ENCODE peak calls at places on chromosomes 13 and 19, in seven cellular contexts. R is fibroblast of lung, K is astrocyte, D is neural progenitor cell, A is GM23248, H is mesendoderm, V is Karpas-422. Y is an unnamed sample.

GRCh38 chr19:13057147-13057572 is 45.5 kb downstream of the LYL1 start:
- DNase-seq in R (no peak), K (no peak), D (peak; percentile 71), A (no peak), H (no peak), V (no peak), Y (no peak)

GRCh38 chr13:51681037-51681678 is 96.9 kb downstream of the WDFY2 start:
- DNase-seq in R (peak; percentile 89), K (peak; percentile 86), D (no peak), A (peak; percentile 89), H (no peak), V (peak; percentile 30), Y (no peak)

GRCh38 chr19:5397804-5398692 is 57.2 kb upstream of the ZNRF4 start:
- DNase-seq in R (no peak), K (no peak), D (peak; percentile 96), A (peak; percentile 55), H (peak; percentile 94), V (peak; percentile 66), Y (no peak)

GRCh38 chr13:99051768-99052455 is 74.0 kb upstream of the DOCK9 start:
- DNase-seq in R (no peak), K (no peak), D (no peak), A (no peak), H (no peak), V (no peak), Y (no peak)

GRCh38 chr13:28320884-28321574 is 173.9 kb downstream of the FLT1 start:
- DNase-seq in R (no peak), K (no peak), D (no peak), A (no peak), H (no peak), V (peak; percentile 21), Y (no peak)

GRCh38 chr13:51942189-51942588 is 69.1 kb downstream of the ATP7B start:
- DNase-seq in R (no peak), K (no peak), D (no peak), A (no peak), H (no peak), V (no peak), Y (no peak)

GRCh38 chr19:7450243-7451223 is 38.3 kb downstream of the PEX11G start:
- DNase-seq in R (peak; percentile 38), K (peak; percentile 47), D (peak; percentile 36), A (peak; percentile 10), H (peak; percentile 47), V (peak; percentile 86), Y (no peak)

GRCh38 chr13:109764474-109765292 is 21.7 kb downstream of the IRS2 start:
- DNase-seq in R (peak; percentile 47), K (peak; percentile 24), D (peak; percentile 24), A (peak; percentile 46), H (peak; percentile 25), V (no peak), Y (peak; percentile 74)

GRCh38 chr13:102710261-102710679 is 15.4 kb upstream of the METTL21C start:
- DNase-seq in R (peak; percentile 51), K (peak; percentile 46), D (no peak), A (peak; percentile 85), H (no peak), V (no peak), Y (peak; percentile 11)

GRCh38 chr19:48053856-48054255 is 10.0 kb upstream of the CABP5 start:
- DNase-seq in R (no peak), K (no peak), D (no peak), A (peak; percentile 3), H (no peak), V (no peak), Y (peak; percentile 43)

GRCh38 chr13:88704600-88705275 is 1033.6 kb downstream of the SLITRK5 start:
- DNase-seq in R (no peak), K (no peak), D (no peak), A (no peak), H (peak; percentile 42), V (peak; percentile 56), Y (no peak)

GRCh38 chr13:63351081-63351480 is 1935.4 kb upstream of the PCDH20 start:
- DNase-seq in R (no peak), K (no peak), D (no peak), A (no peak), H (no peak), V (no peak), Y (no peak)

GRCh38 chr13:109383683-109384082 is 402.7 kb downstream of the IRS2 start:
- DNase-seq in R (peak; percentile 90), K (peak; percentile 88), D (no peak), A (peak; percentile 74), H (peak; percentile 60), V (no peak), Y (no peak)

GRCh38 chr13:35826626-35827254 is 304.4 kb downstream of the DCLK1 start:
- DNase-seq in R (no peak), K (no peak), D (no peak), A (no peak), H (peak; percentile 17), V (peak; percentile 73), Y (no peak)

GRCh38 chr19:9793051-9793591 is 24.6 kb upstream of the ZNF846 start:
- DNase-seq in R (peak; percentile 58), K (peak; percentile 39), D (no peak), A (peak; percentile 76), H (peak; percentile 72), V (no peak), Y (peak; percentile 74)

GRCh38 chr13:23723463-23723862 is 153.3 kb downstream of the TNFRSF19 start:
- DNase-seq in R (peak; percentile 68), K (peak; percentile 61), D (no peak), A (peak; percentile 75), H (no peak), V (no peak), Y (peak; percentile 89)

GRCh38 chr19:5822181-5822844 is 17.2 kb downstream of the FUT6 start:
- DNase-seq in R (no peak), K (no peak), D (no peak), A (no peak), H (no peak), V (peak; percentile 56), Y (peak; percentile 51)

GRCh38 chr19:12847159-12848139 is 9.1 kb downstream of the MAST1 start:
- DNase-seq in R (peak; percentile 67), K (peak; percentile 48), D (peak; percentile 92), A (peak; percentile 87), H (peak; percentile 91), V (peak; percentile 93), Y (peak; percentile 99)

GRCh38 chr13:51148952-51149573 is 38.0 kb upstream of the C13orf42 start:
- DNase-seq in R (peak; percentile 58), K (peak; percentile 47), D (peak; percentile 82), A (peak; percentile 75), H (peak; percentile 97), V (peak; percentile 72), Y (no peak)

GRCh38 chr19:10283301-10283733 is 3.4 kb upstream of the ICAM4 start:
- DNase-seq in R (no peak), K (no peak), D (no peak), A (no peak), H (no peak), V (no peak), Y (peak; percentile 6)

GRCh38 chr19:34288381-34288780 is 34.0 kb downstream of the GARRE1 start:
- DNase-seq in R (no peak), K (no peak), D (no peak), A (no peak), H (no peak), V (no peak), Y (no peak)

DNA sequence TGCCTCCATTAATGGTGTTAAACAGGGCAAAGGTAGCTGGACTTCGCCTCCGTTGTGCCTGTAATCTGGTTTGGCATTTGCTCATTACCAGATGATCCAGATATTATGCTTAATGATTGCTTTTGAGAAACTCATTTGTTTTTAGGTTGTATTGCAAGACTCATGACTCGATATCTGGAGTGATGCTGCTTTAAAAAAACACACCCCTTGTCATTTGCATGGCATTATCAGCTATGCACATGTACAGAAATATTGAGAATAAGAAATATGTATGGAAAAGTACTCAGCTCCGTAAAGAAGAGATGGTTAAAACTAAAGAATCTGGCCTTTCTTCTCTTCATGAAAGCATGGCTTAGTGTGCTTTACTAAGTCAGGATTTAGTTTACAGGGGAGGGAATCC is 95.0 kb downstream of the ARHGEF7 start:
- DNase-seq in R (no peak), K (no peak), D (peak; percentile 41), A (no peak), H (no peak), V (no peak), Y (peak; percentile 85)
- H3K27ac ChIP-seq in R (peak overlapping the region; percentile 77), K (peak overlapping the region; percentile 88), D (peak overlapping the region; percentile 78), A (peak overlapping the region; percentile 73), H (no peak overlapping the region), V (peak overlapping the region; percentile 2), Y (peak overlapping the region; percentile 83)

DNA sequence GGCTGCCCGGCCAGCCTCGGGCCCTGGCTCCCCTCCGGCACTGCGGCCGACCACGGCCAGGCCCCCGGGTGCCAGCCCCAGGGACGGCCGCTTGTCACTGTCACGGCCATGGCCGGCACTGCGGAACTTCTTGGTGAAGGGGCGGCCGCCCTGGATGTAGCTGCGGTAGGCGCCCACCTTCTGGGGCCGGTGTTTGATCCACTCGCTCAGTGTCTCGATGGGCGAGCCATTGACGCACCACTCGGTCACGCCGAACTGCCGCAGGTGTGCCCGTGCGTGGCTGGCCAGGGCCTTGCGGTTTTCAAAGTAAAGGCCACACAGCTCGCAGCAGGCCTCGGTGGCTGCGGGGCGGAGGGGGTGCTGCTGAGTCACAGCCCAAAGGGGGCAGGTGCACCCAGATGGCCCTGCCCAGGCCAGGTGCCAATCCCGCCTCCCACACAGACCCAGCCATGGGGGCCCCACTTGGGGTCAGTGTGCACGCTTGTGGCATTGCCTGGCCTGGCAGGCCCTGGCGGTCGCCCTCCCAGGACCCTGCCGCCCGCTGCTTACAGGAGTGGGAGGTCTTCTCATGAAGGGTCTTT is 6.0 kb upstream of the AKAP8L start:
- DNase-seq in R (no peak), K (no peak), D (no peak), A (no peak), H (no peak), V (no peak), Y (peak; percentile 65)
- H3K36me3 ChIP-seq in R (peaks cover 31% of the 10 kb centered on the region), K (peaks cover 20% of the 10 kb centered on the region), D (peaks cover 5% of the 10 kb centered on the region), A (peaks cover 22% of the 10 kb centered on the region), H (peaks cover 16% of the 10 kb centered on the region), V (peaks cover 32% of the 10 kb centered on the region), Y (peaks cover 39% of the 10 kb centered on the region)

DNA sequence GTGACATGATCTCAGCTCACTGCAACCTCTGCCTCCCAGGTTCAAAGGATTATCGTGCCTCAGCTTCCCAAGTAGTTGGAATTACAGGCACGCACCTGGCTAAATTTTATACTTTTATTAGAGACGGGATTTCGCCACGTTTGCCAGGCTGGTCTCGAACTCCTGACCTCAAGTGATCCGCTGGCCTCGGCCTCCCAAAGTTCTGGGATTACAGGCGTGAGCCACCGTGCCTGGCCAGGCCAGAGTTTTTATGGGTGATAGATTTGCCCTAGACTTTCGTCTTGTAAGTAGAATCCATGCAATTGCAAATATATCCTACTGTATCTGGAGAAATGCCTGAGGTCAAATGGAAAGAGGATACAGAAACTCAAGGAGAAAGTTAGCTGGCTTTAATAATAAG is 819.9 kb upstream of the SLITRK1 start:
- DNase-seq in R (no peak), K (no peak), D (no peak), A (no peak), H (no peak), V (no peak), Y (no peak)
- H3K79me2 ChIP-seq in R (no peaks in the 10 kb centered on the region), K (no peaks in the 10 kb centered on the region), D (no peaks in the 10 kb centered on the region), A (no peaks in the 10 kb centered on the region), H (no peaks in the 10 kb centered on the region), V (no peaks in the 10 kb centered on the region), Y (no peaks in the 10 kb centered on the region)

DNA sequence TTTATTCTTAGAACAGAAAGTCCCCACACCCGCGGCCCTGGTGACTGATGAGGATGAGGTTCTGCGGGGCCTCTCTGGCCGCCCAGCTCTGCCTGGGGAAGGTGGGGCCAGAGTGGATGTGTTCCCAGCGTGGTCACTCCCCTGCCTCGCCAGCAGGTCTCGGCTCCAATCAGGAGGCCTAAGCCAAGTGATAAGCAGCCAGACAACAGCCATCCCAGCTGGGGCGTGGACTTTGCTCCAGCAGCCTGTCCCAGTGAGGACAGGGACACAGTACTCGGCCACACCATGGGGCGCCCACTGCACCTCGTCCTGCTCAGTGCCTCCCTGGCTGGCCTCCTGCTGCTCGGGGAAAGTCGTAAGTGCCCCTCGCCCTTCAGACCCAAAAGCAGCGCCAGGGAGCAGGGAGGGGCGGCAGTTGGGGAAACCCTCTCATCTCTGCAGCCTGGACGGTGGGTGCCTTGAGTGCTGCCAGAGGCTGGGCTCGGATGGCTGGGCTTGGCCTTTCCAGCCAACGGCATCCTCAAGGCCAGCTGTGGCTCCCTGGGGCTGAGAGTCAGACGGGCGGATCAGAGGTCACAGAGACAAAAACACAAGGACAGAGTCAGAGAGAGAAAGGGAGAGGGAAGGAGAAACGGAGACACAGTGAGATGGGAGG is at the start of gene F10:
- DNase-seq in R (peak; percentile 21), K (no peak), D (peak; percentile 72), A (peak; percentile 78), H (peak; percentile 83), V (no peak), Y (peak; percentile 82)
- H3K27ac ChIP-seq in R (peak within 1 kb of the TSS; percentile 47), K (no peak within 1 kb of the TSS), D (no peak within 1 kb of the TSS), A (no peak within 1 kb of the TSS), H (no peak within 1 kb of the TSS), V (no peak within 1 kb of the TSS), Y (no peak within 1 kb of the TSS)

Y was measured in osteoblast.